ENCODE peak calls at places on chromosomes 13 and 19, in eight cellular contexts. Q is keratinocyte; G is neural progenitor cell; Z is neural crest cell; I is mucosa of descending colon; T is AG09309; X is CD8-positive, alpha-beta T cell; H is breast epithelium. E is an unnamed sample.

GRCh38 chr19:46606019-46606418 is 4.9 kb downstream of the CALM3 start:
- DNase-seq in Z (no peak), X (no peak), T (no peak), Q (no peak), H (no peak), G (no peak), I (no peak), E (no peak)

GRCh38 chr19:12365094-12365371 is 450 bp downstream of the ZNF442 start:
- DNase-seq in I (no peak), T (no peak), Q (no peak), H (peak), X (no peak), G (no peak), Z (no peak), E (no peak)

GRCh38 chr19:3668331-3669133 is 31.7 kb downstream of the PIP5K1C start:
- DNase-seq in Q (no peak), Z (no peak), G (no peak), H (peak), T (no peak), X (no peak), I (no peak), E (no peak)

GRCh38 chr19:34482380-34483250 is 1.1 kb downstream of the WTIP start:
- DNase-seq in X (no peak), T (no peak), Q (no peak), G (peak), Z (peak), I (no peak), H (no peak), E (peak)

GRCh38 chr19:43450545-43450997 is 14.8 kb downstream of the LYPD3 start:
- DNase-seq in Z (no peak), G (no peak), X (no peak), Q (no peak), H (no peak), T (no peak), I (no peak), E (no peak)

GRCh38 chr13:105410602-105411001 is 1124.9 kb downstream of the EFNB2 start:
- DNase-seq in Q (no peak), T (peak), G (peak), Z (peak), H (peak), X (no peak), I (no peak), E (no peak)

GRCh38 chr13:64640002-64640401 is 2590.1 kb downstream of the PCDH9 start:
- DNase-seq in Z (no peak), T (no peak), X (no peak), G (no peak), Q (no peak), I (no peak), H (no peak), E (no peak)

GRCh38 chr19:7115721-7116120 is 46.2 kb downstream of the ZNF557 start:
- DNase-seq in G (no peak), X (no peak), T (no peak), Z (no peak), Q (no peak), I (no peak), H (peak), E (no peak)

GRCh38 chr13:110323172-110323851 is 16.2 kb downstream of the COL4A2 start:
- DNase-seq in I (no peak), Q (no peak), Z (no peak), T (no peak), X (no peak), H (no peak), G (no peak), E (no peak)

GRCh38 chr19:11984986-11985385 is 20.1 kb downstream of the ZNF763 start:
- DNase-seq in Q (no peak), H (no peak), T (no peak), X (no peak), I (no peak), G (peak), Z (peak), E (no peak)

GRCh38 chr13:42751693-42752092 is 29.7 kb upstream of the FAM216B start:
- DNase-seq in G (no peak), X (no peak), I (no peak), Z (no peak), Q (no peak), H (no peak), T (no peak), E (no peak)

GRCh38 chr13:105462098-105462497 is 1073.4 kb downstream of the EFNB2 start:
- DNase-seq in Q (no peak), I (no peak), H (no peak), T (no peak), G (no peak), X (no peak), Z (no peak), E (no peak)

GRCh38 chr19:58544591-58545285 is 874 bp downstream of the TRIM28 start:
- DNase-seq in H (no peak), X (peak), I (peak), Z (peak), G (peak), Q (no peak), T (no peak), E (no peak)

DNA sequence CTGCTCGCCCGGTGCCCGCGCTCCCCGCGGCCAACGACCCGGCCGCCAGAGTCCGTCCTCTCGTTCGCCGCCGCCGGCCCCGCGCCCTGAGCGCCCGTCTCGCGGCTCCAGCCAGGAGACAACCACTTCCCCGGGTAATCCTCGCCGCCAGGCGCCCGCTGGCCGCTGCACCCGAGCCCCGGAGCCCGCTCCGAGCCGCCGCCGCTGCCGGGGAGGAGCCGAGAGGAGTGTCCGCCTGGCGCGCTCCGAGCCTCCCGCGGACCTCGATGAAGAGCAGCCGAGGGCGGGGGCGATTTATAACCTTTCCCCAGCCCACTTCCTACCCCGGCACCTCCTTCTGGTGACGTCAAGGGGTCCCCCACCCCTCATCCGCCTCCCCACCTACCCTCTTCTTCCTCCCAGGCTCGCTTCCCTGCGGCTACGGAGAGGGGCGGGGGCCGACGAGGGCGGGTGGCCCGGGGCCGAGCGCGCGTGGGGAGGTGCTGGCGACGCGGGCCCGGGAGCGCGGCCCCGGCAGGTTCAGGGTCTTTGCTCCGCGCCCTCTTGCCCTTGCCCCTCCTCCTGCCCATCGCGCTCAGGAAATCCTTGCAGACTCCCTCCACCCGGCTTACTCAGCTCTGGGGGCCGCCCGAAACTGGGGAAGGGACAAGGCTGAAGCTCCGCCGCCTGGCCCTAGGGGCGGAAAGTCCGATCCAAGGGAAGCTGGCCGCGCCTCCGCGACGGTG is at the start of gene FLT1:
- DNase-seq in G (peak), X (no peak), H (no peak), I (peak), Q (no peak), Z (peak), T (no peak), E (peak)
- TF ChIP-seq CTCF in G (no peak), X (no peak), H (no peak), I (no peak), Q (no peak), Z (no peak), T (no peak), E (no peak)

GRCh38 chr13:102197193-102197592 is 204.7 kb downstream of the FGF14 start:
- DNase-seq in Q (no peak), Z (no peak), X (no peak), I (no peak), T (no peak), G (peak), H (no peak), E (no peak)
- TF ChIP-seq CTCF in Q (peak), Z (no peak), X (no peak), I (no peak), T (no peak), G (peak), H (no peak), E (no peak)

GRCh38 chr13:91406619-91407018 is 8.2 kb downstream of the GPC5 start:
- DNase-seq in X (no peak), G (peak), Z (peak), T (no peak), Q (no peak), H (no peak), I (no peak), E (no peak)
- TF ChIP-seq CTCF in X (no peak), G (peak), Z (peak), T (peak), Q (peak), H (no peak), I (no peak), E (no peak)

GRCh38 chr13:74570834-74571233 is 436.6 kb upstream of the KLF12 start:
- DNase-seq in G (no peak), Z (no peak), T (peak), Q (no peak), X (no peak), I (no peak), H (no peak), E (no peak)

GRCh38 chr13:74571811-74572210 is 437.6 kb upstream of the KLF12 start:
- DNase-seq in Q (no peak), I (no peak), H (no peak), Z (no peak), X (no peak), T (no peak), G (no peak), E (no peak)

GRCh38 chr13:74574964-74575728 is 440.9 kb upstream of the KLF12 start:
- DNase-seq in H (no peak), Z (no peak), I (no peak), Q (no peak), T (no peak), G (no peak), X (no peak), E (no peak)

GRCh38 chr13:74575729-74576125 is 441.5 kb upstream of the KLF12 start:
- DNase-seq in G (peak), Z (peak), X (peak), H (no peak), Q (no peak), I (peak), T (no peak), E (peak)

GRCh38 chr13:74573654-74574053 is 439.4 kb upstream of the KLF12 start:
- DNase-seq in T (no peak), X (no peak), G (peak), I (no peak), Z (no peak), H (no peak), Q (no peak), E (no peak)
- TF ChIP-seq CTCF in T (peak), X (no peak), G (peak), I (no peak), Z (no peak), H (no peak), Q (peak), E (no peak)

GRCh38 chr19:18342090-18342632 is 1.8 kb downstream of the PGPEP1 start:
- DNase-seq in Q (no peak), Z (no peak), I (no peak), X (no peak), T (no peak), G (no peak), H (no peak), E (no peak)

GRCh38 chr19:18340990-18341868 is 831 bp downstream of the PGPEP1 start:
- DNase-seq in I (peak), Z (no peak), Q (no peak), G (peak), T (no peak), H (peak), X (peak), E (peak)

GRCh38 chr19:18338471-18339001 is 1.9 kb upstream of the PGPEP1 start:
- DNase-seq in X (no peak), Z (no peak), I (no peak), H (no peak), Q (no peak), G (no peak), T (no peak), E (no peak)

GRCh38 chr19:18340237-18340989 is at the start of gene PGPEP1:
- DNase-seq in H (no peak), G (peak), I (peak), Q (no peak), T (no peak), Z (peak), X (peak), E (peak)

DNA sequence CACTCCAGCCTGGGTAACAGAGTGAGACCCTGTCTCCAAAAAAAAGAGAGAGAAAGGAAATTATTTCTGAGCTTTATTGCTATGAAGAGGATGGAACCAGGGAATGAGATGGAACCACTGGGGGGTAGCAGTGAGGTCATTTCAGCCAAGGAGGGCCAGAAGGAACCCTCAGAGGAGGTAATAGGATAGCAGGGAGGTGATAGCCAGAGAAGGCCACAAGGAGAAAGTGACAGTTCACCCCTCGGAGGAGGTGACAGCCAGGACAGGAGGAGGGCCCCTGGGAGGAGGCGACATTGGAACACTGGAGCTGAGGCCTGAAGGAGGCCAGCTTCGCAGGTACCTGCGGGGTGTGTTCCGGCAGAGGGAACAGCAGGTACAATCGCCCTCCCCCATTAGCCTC is 695 bp upstream of the PGPEP1 start:
- DNase-seq in X (no peak), H (no peak), Z (no peak), T (no peak), Q (no peak), I (no peak), G (peak), E (no peak)
- TF ChIP-seq CTCF in X (no peak), H (no peak), Z (peak), T (peak), Q (peak), I (no peak), G (peak), E (no peak)

DNA sequence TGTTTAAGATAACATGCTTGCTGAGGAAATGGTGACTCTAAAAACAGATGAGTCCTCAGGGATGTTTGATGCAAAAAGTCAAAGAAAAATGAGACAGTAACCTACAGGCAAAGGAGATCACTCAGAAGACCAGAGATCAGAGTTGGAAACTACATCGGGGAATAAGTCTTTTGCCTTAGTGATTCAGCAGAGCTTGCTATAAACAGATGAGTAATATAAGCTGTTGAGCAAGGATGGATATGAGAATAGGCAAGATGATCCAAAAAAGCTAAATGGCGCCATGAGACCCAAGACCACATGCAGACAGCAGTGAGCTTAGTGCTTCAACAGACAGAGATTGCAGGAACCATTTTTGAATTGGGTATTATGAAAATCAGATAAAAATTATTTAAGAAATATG is 168.6 kb downstream of the POSTN start:
- DNase-seq in Z (no peak), I (no peak), G (no peak), H (no peak), T (peak), X (no peak), Q (no peak), E (no peak)
- TF ChIP-seq CTCF in Z (no peak), I (no peak), G (no peak), H (no peak), T (no peak), X (no peak), Q (no peak), E (no peak)

GRCh38 chr19:40776966-40777794 is 867 bp upstream of the RAB4B start:
- DNase-seq in H (peak), Q (peak), I (peak), G (peak), Z (peak), T (peak), X (peak), E (peak)
- TF ChIP-seq CTCF in H (no peak), Q (no peak), I (no peak), G (no peak), Z (no peak), T (no peak), X (no peak), E (no peak)